ENCODE peak calls at places on chromosome 5, in ten cellular contexts. R is fibroblast of lung; W is ovary; J is CD4-positive, CD25-positive, alpha-beta regulatory T cell; H is neuronal stem cell; G is A549; Y is right cardiac atrium; K is cardiac muscle cell; Z is PC-3; Q is tibial nerve. M is an unnamed sample.

GRCh38 chr5:169811023-169811422 is 169.3 kb downstream of the INSYN2B start:
- DNase-seq in R (no peak), W (no peak), J (no peak), H (no peak), G (no peak), Y (no peak), K (no peak), Z (no peak), Q (no peak), M (no peak)

GRCh38 chr5:1803192-1803591 is 2.0 kb downstream of the NDUFS6 start:
- DNase-seq in R (no peak), W (no peak), J (no peak), H (no peak), G (no peak), Y (no peak), K (no peak), Z (no peak), Q (no peak), M (no peak)

GRCh38 chr5:52760695-52761366 is 26.9 kb upstream of the ITGA1 start:
- DNase-seq in R (no peak), W (no peak), J (no peak), H (no peak), G (no peak), Y (no peak), K (no peak), Z (no peak), Q (no peak), M (no peak)

GRCh38 chr5:169286572-169287325 is 14.2 kb downstream of the SLIT3 start:
- DNase-seq in R (no peak), W (no peak), J (no peak), H (no peak), G (no peak), Y (peak; percentile 72), K (no peak), Z (no peak), Q (no peak), M (peak; percentile 63)

GRCh38 chr5:151126199-151126645 is 31.4 kb downstream of the ANXA6 start:
- DNase-seq in R (peak; percentile 49), W (peak; percentile 75), J (peak; percentile 73), H (peak; percentile 78), G (peak; percentile 72), Y (peak; percentile 92), K (peak; percentile 76), Z (peak; percentile 64), Q (peak; percentile 60), M (peak; percentile 75)

GRCh38 chr5:84181093-84181492 is 203.6 kb downstream of the EDIL3 start:
- DNase-seq in R (peak; percentile 71), W (no peak), J (no peak), H (no peak), G (no peak), Y (no peak), K (no peak), Z (no peak), Q (no peak), M (no peak)

GRCh38 chr5:139435676-139436075 is 3.6 kb downstream of the DNAJC18 start:
- DNase-seq in R (no peak), W (no peak), J (no peak), H (no peak), G (no peak), Y (no peak), K (no peak), Z (no peak), Q (no peak), M (no peak)

GRCh38 chr5:151612689-151613427 is 21.7 kb upstream of the FAT2 start:
- DNase-seq in R (peak; percentile 62), W (no peak), J (peak; percentile 53), H (no peak), G (peak; percentile 41), Y (no peak), K (no peak), Z (peak; percentile 83), Q (no peak), M (no peak)

DNA sequence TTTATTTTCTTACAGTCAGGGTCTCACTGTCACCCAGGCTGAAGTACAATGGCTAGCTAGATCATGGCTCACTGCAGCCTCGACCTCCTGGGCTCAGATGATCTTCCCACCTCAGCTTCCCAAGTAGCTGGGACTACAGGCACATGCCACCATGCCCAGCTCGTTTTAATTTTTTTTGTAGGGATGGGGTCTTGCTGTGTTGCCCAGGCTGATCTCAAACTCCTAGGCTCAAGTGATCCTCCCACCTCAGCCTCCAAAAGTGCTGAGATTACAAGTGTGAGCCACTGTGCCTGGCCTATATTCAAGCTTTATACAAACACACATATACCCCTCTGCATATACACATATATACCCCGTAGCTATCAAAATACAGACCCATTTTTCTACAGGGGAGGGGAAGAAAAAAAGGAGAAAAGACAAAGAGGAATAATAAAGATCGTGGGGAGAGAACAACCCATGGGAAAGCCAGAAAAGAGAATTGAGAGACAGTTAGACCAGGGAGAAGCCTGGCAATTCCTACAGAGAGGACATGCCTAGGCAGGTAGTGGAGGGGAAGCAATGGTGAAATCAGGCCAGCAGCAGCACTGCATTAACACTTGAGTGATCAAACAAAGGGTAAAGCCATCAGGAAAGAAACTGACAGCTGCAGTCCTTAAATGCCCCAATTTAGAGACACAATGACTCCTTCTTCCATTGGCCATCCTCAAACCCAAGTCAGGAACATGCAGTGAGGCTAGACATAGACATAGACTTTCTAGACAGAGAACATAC is 102.7 kb downstream of the EFNA5 start:
- DNase-seq in R (no peak), W (no peak), J (no peak), H (no peak), G (no peak), Y (no peak), K (no peak), Z (no peak), Q (no peak), M (no peak)
- H3K27ac ChIP-seq in R (no peak overlapping the region), W (no peak overlapping the region), J (no peak overlapping the region), H (peak overlapping the region; percentile 22), G (peak overlapping the region; percentile 73), Y (no peak overlapping the region), K (no peak overlapping the region), Z (no peak overlapping the region), Q (no peak overlapping the region), M (no peak overlapping the region)

GRCh38 chr5:8831251-8831650 is 714.6 kb downstream of the SEMA5A start:
- DNase-seq in R (peak; percentile 31), W (no peak), J (no peak), H (no peak), G (no peak), Y (no peak), K (no peak), Z (no peak), Q (no peak), M (no peak)

GRCh38 chr5:8827701-8828100 is 718.2 kb downstream of the SEMA5A start:
- DNase-seq in R (peak; percentile 54), W (no peak), J (no peak), H (no peak), G (no peak), Y (no peak), K (no peak), Z (no peak), Q (no peak), M (no peak)

GRCh38 chr5:8828596-8829321 is 717.1 kb downstream of the SEMA5A start:
- DNase-seq in R (peak; percentile 30), W (no peak), J (no peak), H (no peak), G (no peak), Y (no peak), K (no peak), Z (no peak), Q (no peak), M (no peak)

GRCh38 chr5:8831854-8832253 is 714.0 kb downstream of the SEMA5A start:
- DNase-seq in R (no peak), W (no peak), J (no peak), H (no peak), G (no peak), Y (no peak), K (no peak), Z (no peak), Q (no peak), M (no peak)

DNA sequence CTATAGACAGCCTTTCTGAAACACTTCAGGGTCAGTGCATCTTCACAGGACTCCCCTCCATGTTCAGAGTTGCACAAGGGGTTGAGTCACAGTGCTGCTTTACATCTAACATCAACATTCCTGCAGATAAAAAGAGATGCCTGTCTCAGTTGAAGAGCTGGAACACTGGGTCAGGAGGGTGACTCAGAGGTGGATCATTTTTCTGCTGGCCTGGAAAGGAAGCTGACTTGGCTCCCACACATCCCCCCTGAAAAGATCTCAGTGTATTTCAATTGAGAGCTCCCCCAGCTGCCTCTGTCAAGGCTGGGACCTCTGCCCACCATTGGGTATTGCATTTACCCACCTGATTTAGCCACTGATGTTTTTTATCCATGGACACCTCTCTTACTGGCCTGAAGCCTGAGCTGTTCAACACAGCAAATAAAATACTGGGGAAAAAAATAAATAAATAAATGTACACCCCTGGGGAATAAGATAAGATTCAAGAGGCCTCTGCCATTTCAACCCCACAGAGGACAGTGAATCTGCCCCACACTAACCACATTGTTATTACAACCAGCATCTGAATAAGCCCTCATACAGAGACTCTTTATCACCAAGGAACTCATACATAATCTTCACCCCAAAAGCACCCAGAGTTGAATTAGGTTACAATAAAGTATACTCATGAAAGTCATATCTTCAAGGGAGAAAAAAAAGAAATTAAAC is 716.4 kb downstream of the SEMA5A start:
- DNase-seq in R (peak; percentile 100), W (no peak), J (no peak), H (no peak), G (peak; percentile 54), Y (no peak), K (peak; percentile 5), Z (peak; percentile 100), Q (no peak), M (peak; percentile 34)
- H3K4me3 ChIP-seq in R (no peak overlapping the region), W (no peak overlapping the region), J (no peak overlapping the region), H (no peak overlapping the region), G (no peak overlapping the region), Y (no peak overlapping the region), K (no peak overlapping the region), Z (no peak overlapping the region), Q (no peak overlapping the region), M (no peak overlapping the region)

DNA sequence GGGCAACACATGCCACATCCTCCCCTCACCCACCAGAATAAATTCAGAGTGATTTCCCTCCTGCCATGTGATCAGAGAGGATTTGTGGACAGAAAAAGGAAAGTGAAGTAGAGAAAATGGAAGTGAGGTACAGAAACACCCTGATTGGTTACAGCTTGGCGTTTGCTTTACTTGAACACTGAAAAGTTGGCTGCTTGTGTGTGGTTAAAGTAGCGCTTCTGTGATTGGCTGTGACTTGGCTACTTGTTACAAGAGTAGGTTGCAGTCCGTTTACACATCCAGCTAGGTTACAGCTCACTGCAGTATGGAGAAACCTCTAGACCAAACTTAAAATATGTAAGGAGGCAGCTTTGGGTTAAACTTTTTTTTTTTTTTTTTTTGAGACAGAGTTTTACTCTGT is 205.2 kb upstream of the ZNF608 start:
- DNase-seq in R (no peak), W (no peak), J (peak; percentile 3), H (no peak), G (no peak), Y (no peak), K (no peak), Z (no peak), Q (no peak), M (no peak)
- H3K9me3 ChIP-seq in R (no peaks in the 10 kb centered on the region), W (no peaks in the 10 kb centered on the region), J (no peaks in the 10 kb centered on the region), H (no peaks in the 10 kb centered on the region), G (no peaks in the 10 kb centered on the region), Y (no peaks in the 10 kb centered on the region), K (no peaks in the 10 kb centered on the region), Z (no peaks in the 10 kb centered on the region), Q (no peaks in the 10 kb centered on the region), M (no peaks in the 10 kb centered on the region)

GRCh38 chr5:115532517-115532916 is 12.1 kb downstream of the FEM1C start:
- DNase-seq in R (no peak), W (no peak), J (no peak), H (no peak), G (no peak), Y (no peak), K (no peak), Z (peak; percentile 15), Q (no peak), M (no peak)

GRCh38 chr5:115531380-115531779 is 13.2 kb downstream of the FEM1C start:
- DNase-seq in R (no peak), W (no peak), J (no peak), H (no peak), G (no peak), Y (no peak), K (no peak), Z (no peak), Q (no peak), M (no peak)

GRCh38 chr5:115535479-115536035 is 9.0 kb downstream of the FEM1C start:
- DNase-seq in R (no peak), W (no peak), J (no peak), H (no peak), G (no peak), Y (no peak), K (no peak), Z (no peak), Q (no peak), M (no peak)

GRCh38 chr5:115530426-115530825 is 14.1 kb downstream of the FEM1C start:
- DNase-seq in R (no peak), W (no peak), J (no peak), H (no peak), G (no peak), Y (no peak), K (no peak), Z (no peak), Q (no peak), M (no peak)

GRCh38 chr5:115531787-115532367 is 12.7 kb downstream of the FEM1C start:
- DNase-seq in R (no peak), W (no peak), J (no peak), H (no peak), G (no peak), Y (no peak), K (no peak), Z (peak; percentile 15), Q (no peak), M (no peak)
- H3K27ac ChIP-seq in R (no peak overlapping the region), W (no peak overlapping the region), J (no peak overlapping the region), H (no peak overlapping the region), G (peak overlapping the region; percentile 46), Y (no peak overlapping the region), K (peak overlapping the region; percentile 1), Z (peak overlapping the region; percentile 17), Q (no peak overlapping the region), M (no peak overlapping the region)

M was measured in uterus.